ENCODE peak calls at places on chromosomes 16 and 17, in eight cellular contexts. L is NB4, R is ovary, S is body of pancreas, X is A549, W is gastrocnemius medialis, F is heart left ventricle, B is IMR-90. N is an unnamed sample.

GRCh38 chr16:84699147-84699711 is 571 bp upstream of the USP10 start:
- DNase-seq in L (peak; percentile 45), R (no peak), S (no peak), X (peak; percentile 19), W (no peak), F (no peak), B (no peak), N (peak; percentile 37)

GRCh38 chr17:44315760-44316731 is 7.6 kb downstream of the RUNDC3A start:
- DNase-seq in L (no peak), R (no peak), S (no peak), X (no peak), W (no peak), F (no peak), B (no peak), N (no peak)

GRCh38 chr17:36675250-36675649 is 73.9 kb downstream of the MRM1 start:
- DNase-seq in L (peak; percentile 21), R (no peak), S (no peak), X (no peak), W (no peak), F (no peak), B (no peak), N (no peak)

GRCh38 chr16:27285676-27286196 is 17.2 kb upstream of the NSMCE1 start:
- DNase-seq in L (peak; percentile 12), R (no peak), S (no peak), X (no peak), W (peak; percentile 17), F (peak; percentile 37), B (no peak), N (peak; percentile 35)

GRCh38 chr16:27446721-27447120 is 44.7 kb downstream of the IL21R start:
- DNase-seq in L (peak; percentile 19), R (no peak), S (no peak), X (no peak), W (no peak), F (peak; percentile 6), B (no peak), N (no peak)

GRCh38 chr17:59618894-59619312 is 792 bp upstream of the CLTC start:
- DNase-seq in L (no peak), R (no peak), S (no peak), X (no peak), W (peak; percentile 91), F (no peak), B (peak; percentile 94), N (peak; percentile 94)

GRCh38 chr17:27545562-27546229 is 85.3 kb upstream of the LGALS9 start:
- DNase-seq in L (no peak), R (no peak), S (peak; percentile 82), X (no peak), W (no peak), F (no peak), B (peak; percentile 51), N (no peak)

GRCh38 chr16:27363797-27364196 is 38.2 kb upstream of the IL21R start:
- DNase-seq in L (no peak), R (no peak), S (peak; percentile 74), X (peak; percentile 74), W (no peak), F (no peak), B (no peak), N (peak; percentile 44)

GRCh38 chr16:84451781-84452180 is 52.7 kb downstream of the MEAK7 start:
- DNase-seq in L (no peak), R (no peak), S (no peak), X (no peak), W (no peak), F (no peak), B (no peak), N (no peak)

GRCh38 chr17:71118039-71118438 is 948.7 kb downstream of the KCNJ2 start:
- DNase-seq in L (no peak), R (no peak), S (peak; percentile 24), X (peak; percentile 26), W (no peak), F (no peak), B (peak; percentile 18), N (no peak)

GRCh38 chr16:70703041-70703834 is 17.4 kb upstream of the MTSS2 start:
- DNase-seq in L (peak; percentile 86), R (peak; percentile 67), S (no peak), X (no peak), W (peak; percentile 79), F (peak; percentile 76), B (peak; percentile 94), N (no peak)

GRCh38 chr17:61398721-61399130 is 917 bp upstream of the TBX2 start:
- DNase-seq in L (no peak), R (no peak), S (no peak), X (no peak), W (no peak), F (no peak), B (peak; percentile 28), N (no peak)

DNA sequence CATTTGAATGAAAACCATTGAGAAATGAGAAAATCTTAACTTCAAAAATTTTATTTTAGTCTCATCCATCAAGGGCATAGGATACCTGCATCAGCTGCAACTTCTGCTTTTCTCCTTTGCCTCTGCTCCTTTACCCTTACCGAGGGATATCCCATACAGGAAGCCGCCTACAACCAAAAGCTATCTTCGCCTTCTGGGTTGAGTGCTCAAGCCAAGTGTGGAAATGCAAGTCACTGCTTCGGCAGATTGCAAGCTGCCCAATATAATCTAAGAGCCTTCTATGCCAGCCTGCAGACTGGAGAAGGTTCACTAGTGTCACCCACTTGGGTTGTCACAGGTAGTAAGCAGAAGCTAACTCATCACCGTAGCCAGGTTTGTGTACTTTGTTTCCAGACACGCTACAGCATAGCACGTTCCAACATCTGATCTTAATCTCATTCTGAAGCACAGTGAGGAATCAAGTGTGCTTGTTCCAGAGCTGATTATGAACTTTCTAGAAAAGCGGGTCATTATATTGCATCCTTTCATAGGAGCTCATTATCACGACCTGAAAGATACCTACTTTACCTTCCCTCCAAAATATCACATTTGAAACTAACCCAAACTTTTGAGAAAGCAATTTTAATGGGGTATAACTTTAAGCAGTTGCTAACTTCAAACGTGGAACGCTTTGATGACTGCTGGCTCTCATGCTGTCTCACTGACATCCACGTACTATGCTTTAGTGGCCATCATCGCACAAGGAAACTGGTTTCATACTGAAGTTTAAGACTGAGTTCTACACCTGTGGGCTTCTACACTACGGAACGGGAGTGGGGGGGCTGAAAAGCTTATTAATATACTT is 8.0 kb upstream of the UNK start:
- DNase-seq in L (peak; percentile 74), R (peak; percentile 57), S (no peak), X (no peak), W (no peak), F (no peak), B (no peak), N (no peak)
- TF ChIP-seq POLR2A in L (peak; percentile 10), R (no peak), S (no peak), X (no peak), W (no peak), F (no peak), B (peak; percentile 40), N (no peak)

GRCh38 chr16:55842369-55843104 is 9.6 kb upstream of the CES1 start:
- DNase-seq in L (peak; percentile 76), R (no peak), S (peak; percentile 35), X (peak; percentile 64), W (no peak), F (no peak), B (peak; percentile 45), N (peak; percentile 41)

GRCh38 chr16:55846598-55847346 is 13.9 kb upstream of the CES1 start:
- DNase-seq in L (peak; percentile 15), R (no peak), S (no peak), X (no peak), W (no peak), F (no peak), B (no peak), N (no peak)

DNA sequence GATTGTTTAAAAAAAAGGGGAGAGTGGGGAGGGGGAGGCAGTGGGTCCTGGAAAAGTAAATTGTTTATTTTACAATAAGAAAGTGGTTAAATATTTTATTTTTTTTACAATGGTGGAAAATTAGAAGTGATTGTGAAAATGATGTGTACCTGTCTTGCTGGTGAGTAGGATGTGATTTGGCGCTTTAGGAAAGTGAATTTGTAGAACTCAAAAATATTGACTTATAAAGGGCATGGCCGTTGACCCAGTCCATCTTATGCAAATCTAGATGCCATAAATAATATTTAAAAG is 10.2 kb upstream of the CES1 start:
- DNase-seq in L (no peak), R (no peak), S (no peak), X (no peak), W (no peak), F (no peak), B (no peak), N (no peak)
- TF ChIP-seq CTCF in L (no peak), R (peak; percentile 1), S (no peak), X (no peak), W (peak; percentile 21), F (no peak), B (no peak), N (no peak)

GRCh38 chr17:57867126-57867525 is 17.3 kb upstream of the MRPS23 start:
- DNase-seq in L (no peak), R (no peak), S (no peak), X (no peak), W (no peak), F (no peak), B (no peak), N (no peak)

GRCh38 chr17:57868775-57869598 is 19.1 kb upstream of the MRPS23 start:
- DNase-seq in L (peak; percentile 54), R (no peak), S (no peak), X (no peak), W (no peak), F (no peak), B (no peak), N (no peak)

GRCh38 chr17:57866723-57867122 is 16.9 kb upstream of the MRPS23 start:
- DNase-seq in L (no peak), R (no peak), S (no peak), X (no peak), W (no peak), F (no peak), B (no peak), N (no peak)

GRCh38 chr17:57869599-57870282 is 19.9 kb upstream of the MRPS23 start:
- DNase-seq in L (no peak), R (no peak), S (no peak), X (peak; percentile 62), W (no peak), F (no peak), B (peak; percentile 97), N (no peak)

DNA sequence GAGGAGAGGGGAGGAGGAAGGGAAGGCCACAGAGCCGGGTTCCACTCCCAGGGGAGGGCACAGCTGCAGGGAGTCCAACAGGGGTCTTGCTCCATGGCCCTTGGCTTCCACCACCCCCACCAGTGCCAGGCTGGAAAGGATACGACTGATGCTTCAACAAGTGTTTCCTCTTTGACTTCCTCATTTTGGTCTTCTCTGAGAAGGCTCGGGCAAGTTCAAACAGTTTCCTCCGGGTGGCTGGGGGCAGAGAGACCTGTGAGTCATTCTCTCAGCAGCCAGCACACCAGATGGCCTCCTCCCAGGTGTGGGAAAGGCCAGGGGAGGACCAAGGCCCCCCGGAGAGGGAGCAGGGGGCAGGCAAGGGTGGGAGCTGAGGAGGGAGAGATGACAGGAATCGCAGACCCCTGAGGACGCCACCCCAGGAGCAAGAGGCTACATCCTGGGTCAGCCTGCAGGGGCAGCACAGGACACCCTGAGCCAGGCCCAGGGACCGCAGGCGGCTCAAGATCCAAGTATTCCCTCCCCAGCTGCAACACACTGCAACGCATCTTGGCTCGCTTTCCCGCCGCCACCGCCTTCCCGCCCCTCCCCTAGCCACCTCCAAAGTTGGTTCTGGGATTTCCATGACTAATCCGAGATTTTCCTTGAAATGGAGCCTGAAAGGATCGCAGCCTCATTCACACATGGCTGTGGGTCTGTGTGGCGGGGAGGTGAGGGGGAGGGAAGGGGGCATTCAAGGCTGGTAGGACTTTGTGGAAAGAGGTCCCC is 18.3 kb upstream of the MRPS23 start:
- DNase-seq in L (peak; percentile 96), R (peak; percentile 83), S (peak; percentile 94), X (peak; percentile 92), W (peak; percentile 82), F (peak; percentile 84), B (peak; percentile 94), N (peak; percentile 50)
- TF ChIP-seq POLR2A in L (no peak), R (no peak), S (no peak), X (no peak), W (no peak), F (no peak), B (peak; percentile 47), N (no peak)

GRCh38 chr16:85718682-85719081 is 29.9 kb upstream of the GINS2 start:
- DNase-seq in L (no peak), R (no peak), S (no peak), X (peak; percentile 47), W (no peak), F (no peak), B (no peak), N (no peak)
- TF ChIP-seq CTCF in L (no peak), R (no peak), S (peak; percentile 53), X (peak; percentile 57), W (peak; percentile 49), F (peak; percentile 43), B (peak; percentile 47), N (peak; percentile 35)